ENCODE peak calls at places on chromosomes 12 and 14, in five cellular contexts. One of them, this sample, is unnamed.

GRCh38 chr12:6345319-6346071 is 3.6 kb upstream of the TNFRSF1A start:
- DNase-seq in stimulated activated effector memory CD8-positive, alpha-beta T cell treated with anti-CD3 and anti-CD28 coated beads, Interleukin-12 subunit alpha, Interleukin-12 subunit beta, amount 100 ng/mL, for 72 hours: no peak
- DNase-seq in AG04449: peak
- DNase-seq in T-helper 2 cell: no peak
- DNase-seq in uterus: peak
- DNase-seq in this sample: no peak

GRCh38 chr12:77830502-77830901 is at the start of gene NAV3:
- DNase-seq in T-helper 2 cell: no peak
- DNase-seq in AG04449: no peak
- DNase-seq in stimulated activated effector memory CD8-positive, alpha-beta T cell treated with anti-CD3 and anti-CD28 coated beads, Interleukin-12 subunit alpha, Interleukin-12 subunit beta, amount 100 ng/mL, for 72 hours: no peak
- DNase-seq in uterus: no peak
- DNase-seq in this sample: no peak

GRCh38 chr12:88310069-88310468 is 168.0 kb downstream of the TMTC3 start:
- DNase-seq in stimulated activated effector memory CD8-positive, alpha-beta T cell treated with anti-CD3 and anti-CD28 coated beads, Interleukin-12 subunit alpha, Interleukin-12 subunit beta, amount 100 ng/mL, for 72 hours: no peak
- DNase-seq in uterus: no peak
- DNase-seq in AG04449: peak
- DNase-seq in T-helper 2 cell: no peak
- DNase-seq in this sample: no peak

GRCh38 chr12:30882706-30883105 is 43.8 kb upstream of the TSPAN11 start:
- DNase-seq in stimulated activated effector memory CD8-positive, alpha-beta T cell treated with anti-CD3 and anti-CD28 coated beads, Interleukin-12 subunit alpha, Interleukin-12 subunit beta, amount 100 ng/mL, for 72 hours: no peak
- DNase-seq in AG04449: no peak
- DNase-seq in uterus: no peak
- DNase-seq in T-helper 2 cell: no peak
- DNase-seq in this sample: no peak

GRCh38 chr12:15208871-15209656 is 12.2 kb downstream of the RERG start:
- DNase-seq in AG04449: no peak
- DNase-seq in stimulated activated effector memory CD8-positive, alpha-beta T cell treated with anti-CD3 and anti-CD28 coated beads, Interleukin-12 subunit alpha, Interleukin-12 subunit beta, amount 100 ng/mL, for 72 hours: no peak
- DNase-seq in T-helper 2 cell: no peak
- DNase-seq in uterus: no peak
- DNase-seq in this sample: no peak

GRCh38 chr12:57590892-57591566 is at the start of gene PIP4K2C:
- DNase-seq in stimulated activated effector memory CD8-positive, alpha-beta T cell treated with anti-CD3 and anti-CD28 coated beads, Interleukin-12 subunit alpha, Interleukin-12 subunit beta, amount 100 ng/mL, for 72 hours: peak
- DNase-seq in uterus: peak
- DNase-seq in AG04449: no peak
- DNase-seq in T-helper 2 cell: peak
- DNase-seq in this sample: no peak

GRCh38 chr14:22978873-22979671 is 3.3 kb downstream of the AJUBA start:
- DNase-seq in stimulated activated effector memory CD8-positive, alpha-beta T cell treated with anti-CD3 and anti-CD28 coated beads, Interleukin-12 subunit alpha, Interleukin-12 subunit beta, amount 100 ng/mL, for 72 hours: no peak
- DNase-seq in uterus: no peak
- DNase-seq in T-helper 2 cell: no peak
- DNase-seq in AG04449: no peak
- DNase-seq in this sample: no peak

GRCh38 chr12:88299567-88300101 is 157.5 kb downstream of the TMTC3 start:
- DNase-seq in T-helper 2 cell: peak
- DNase-seq in uterus: no peak
- DNase-seq in stimulated activated effector memory CD8-positive, alpha-beta T cell treated with anti-CD3 and anti-CD28 coated beads, Interleukin-12 subunit alpha, Interleukin-12 subunit beta, amount 100 ng/mL, for 72 hours: peak
- DNase-seq in AG04449: peak
- DNase-seq in this sample: no peak

GRCh38 chr12:57826400-57826799 is 7.9 kb upstream of the AVIL start:
- DNase-seq in stimulated activated effector memory CD8-positive, alpha-beta T cell treated with anti-CD3 and anti-CD28 coated beads, Interleukin-12 subunit alpha, Interleukin-12 subunit beta, amount 100 ng/mL, for 72 hours: no peak
- DNase-seq in uterus: no peak
- DNase-seq in AG04449: no peak
- DNase-seq in T-helper 2 cell: no peak
- DNase-seq in this sample: no peak

GRCh38 chr12:119546340-119546739 is 47.2 kb upstream of the TMEM233 start:
- DNase-seq in stimulated activated effector memory CD8-positive, alpha-beta T cell treated with anti-CD3 and anti-CD28 coated beads, Interleukin-12 subunit alpha, Interleukin-12 subunit beta, amount 100 ng/mL, for 72 hours: no peak
- DNase-seq in T-helper 2 cell: no peak
- DNase-seq in AG04449: no peak
- DNase-seq in uterus: no peak
- DNase-seq in this sample: no peak

GRCh38 chr12:5523396-5524115 is 91.6 kb downstream of the NTF3 start:
- DNase-seq in T-helper 2 cell: no peak
- DNase-seq in AG04449: no peak
- DNase-seq in uterus: no peak
- DNase-seq in stimulated activated effector memory CD8-positive, alpha-beta T cell treated with anti-CD3 and anti-CD28 coated beads, Interleukin-12 subunit alpha, Interleukin-12 subunit beta, amount 100 ng/mL, for 72 hours: no peak
- DNase-seq in this sample: no peak

GRCh38 chr12:62481843-62482540 is 15.4 kb downstream of the MON2 start:
- DNase-seq in uterus: no peak
- DNase-seq in T-helper 2 cell: no peak
- DNase-seq in stimulated activated effector memory CD8-positive, alpha-beta T cell treated with anti-CD3 and anti-CD28 coated beads, Interleukin-12 subunit alpha, Interleukin-12 subunit beta, amount 100 ng/mL, for 72 hours: no peak
- DNase-seq in AG04449: no peak
- DNase-seq in this sample: no peak

GRCh38 chr12:69442894-69443293 is 27.3 kb upstream of the FRS2 start:
- DNase-seq in AG04449: no peak
- DNase-seq in T-helper 2 cell: no peak
- DNase-seq in stimulated activated effector memory CD8-positive, alpha-beta T cell treated with anti-CD3 and anti-CD28 coated beads, Interleukin-12 subunit alpha, Interleukin-12 subunit beta, amount 100 ng/mL, for 72 hours: no peak
- DNase-seq in uterus: no peak
- DNase-seq in this sample: no peak

GRCh38 chr12:17588968-17589367 is 501.0 kb downstream of the RERGL start:
- DNase-seq in AG04449: no peak
- DNase-seq in T-helper 2 cell: no peak
- DNase-seq in stimulated activated effector memory CD8-positive, alpha-beta T cell treated with anti-CD3 and anti-CD28 coated beads, Interleukin-12 subunit alpha, Interleukin-12 subunit beta, amount 100 ng/mL, for 72 hours: no peak
- DNase-seq in uterus: no peak
- DNase-seq in this sample: peak

GRCh38 chr12:26122681-26123481 is 2.0 kb downstream of the BHLHE41 start:
- DNase-seq in uterus: peak
- DNase-seq in stimulated activated effector memory CD8-positive, alpha-beta T cell treated with anti-CD3 and anti-CD28 coated beads, Interleukin-12 subunit alpha, Interleukin-12 subunit beta, amount 100 ng/mL, for 72 hours: no peak
- DNase-seq in T-helper 2 cell: peak
- DNase-seq in AG04449: no peak
- DNase-seq in this sample: no peak

GRCh38 chr14:95290769-95291440 is 28.8 kb downstream of the CLMN start:
- DNase-seq in AG04449: no peak
- DNase-seq in uterus: peak
- DNase-seq in T-helper 2 cell: no peak
- DNase-seq in stimulated activated effector memory CD8-positive, alpha-beta T cell treated with anti-CD3 and anti-CD28 coated beads, Interleukin-12 subunit alpha, Interleukin-12 subunit beta, amount 100 ng/mL, for 72 hours: no peak
- DNase-seq in this sample: no peak

GRCh38 chr14:61110683-61111082 is 129.6 kb downstream of the SLC38A6 start:
- DNase-seq in AG04449: no peak
- DNase-seq in uterus: no peak
- DNase-seq in T-helper 2 cell: no peak
- DNase-seq in stimulated activated effector memory CD8-positive, alpha-beta T cell treated with anti-CD3 and anti-CD28 coated beads, Interleukin-12 subunit alpha, Interleukin-12 subunit beta, amount 100 ng/mL, for 72 hours: no peak
- DNase-seq in this sample: no peak

GRCh38 chr14:89292579-89293348 is 124.3 kb downstream of the FOXN3 start:
- DNase-seq in T-helper 2 cell: no peak
- DNase-seq in stimulated activated effector memory CD8-positive, alpha-beta T cell treated with anti-CD3 and anti-CD28 coated beads, Interleukin-12 subunit alpha, Interleukin-12 subunit beta, amount 100 ng/mL, for 72 hours: no peak
- DNase-seq in uterus: no peak
- DNase-seq in AG04449: no peak
- DNase-seq in this sample: no peak

GRCh38 chr14:80164991-80165390 is 46.3 kb downstream of the DIO2 start:
- DNase-seq in uterus: no peak
- DNase-seq in AG04449: peak
- DNase-seq in stimulated activated effector memory CD8-positive, alpha-beta T cell treated with anti-CD3 and anti-CD28 coated beads, Interleukin-12 subunit alpha, Interleukin-12 subunit beta, amount 100 ng/mL, for 72 hours: no peak
- DNase-seq in T-helper 2 cell: no peak
- DNase-seq in this sample: no peak

GRCh38 chr12:65670775-65671174 is 153.5 kb upstream of the HMGA2 start:
- DNase-seq in T-helper 2 cell: no peak
- DNase-seq in stimulated activated effector memory CD8-positive, alpha-beta T cell treated with anti-CD3 and anti-CD28 coated beads, Interleukin-12 subunit alpha, Interleukin-12 subunit beta, amount 100 ng/mL, for 72 hours: no peak
- DNase-seq in AG04449: no peak
- DNase-seq in uterus: no peak
- DNase-seq in this sample: no peak

GRCh38 chr14:36505892-36506731 is 13.9 kb downstream of the NKX2-1 start:
- DNase-seq in stimulated activated effector memory CD8-positive, alpha-beta T cell treated with anti-CD3 and anti-CD28 coated beads, Interleukin-12 subunit alpha, Interleukin-12 subunit beta, amount 100 ng/mL, for 72 hours: no peak
- DNase-seq in T-helper 2 cell: no peak
- DNase-seq in uterus: no peak
- DNase-seq in AG04449: no peak
- DNase-seq in this sample: no peak

GRCh38 chr12:65335021-65335714 is 56.7 kb downstream of the MSRB3 start:
- DNase-seq in AG04449: peak
- DNase-seq in uterus: peak
- DNase-seq in T-helper 2 cell: no peak
- DNase-seq in stimulated activated effector memory CD8-positive, alpha-beta T cell treated with anti-CD3 and anti-CD28 coated beads, Interleukin-12 subunit alpha, Interleukin-12 subunit beta, amount 100 ng/mL, for 72 hours: no peak
- DNase-seq in this sample: no peak

GRCh38 chr14:77041837-77042557 is 13.5 kb upstream of the IRF2BPL start:
- DNase-seq in stimulated activated effector memory CD8-positive, alpha-beta T cell treated with anti-CD3 and anti-CD28 coated beads, Interleukin-12 subunit alpha, Interleukin-12 subunit beta, amount 100 ng/mL, for 72 hours: no peak
- DNase-seq in AG04449: peak
- DNase-seq in T-helper 2 cell: no peak
- DNase-seq in uterus: peak
- DNase-seq in this sample: no peak

GRCh38 chr12:104520242-104520900 is 63.6 kb downstream of the CHST11 start:
- DNase-seq in uterus: no peak
- DNase-seq in T-helper 2 cell: no peak
- DNase-seq in stimulated activated effector memory CD8-positive, alpha-beta T cell treated with anti-CD3 and anti-CD28 coated beads, Interleukin-12 subunit alpha, Interleukin-12 subunit beta, amount 100 ng/mL, for 72 hours: no peak
- DNase-seq in AG04449: no peak
- DNase-seq in this sample: no peak